ENCODE peak calls at places on chromosome 13, in four cellular contexts. P is SJSA1, L is GM23338, R is left ventricle myocardium inferior. O is an unnamed sample.

GRCh38 chr13:95388420-95389079 is 87.3 kb upstream of the ABCC4 start:
- DNase-seq in R (no peak), P (no peak), L (no peak), O (peak; percentile 7)

GRCh38 chr13:91659583-91660415 is 261.4 kb downstream of the GPC5 start:
- DNase-seq in R (no peak), P (no peak), L (no peak), O (no peak)

GRCh38 chr13:30340367-30341184 is 33.2 kb upstream of the KATNAL1 start:
- DNase-seq in P (peak; percentile 15), L (no peak), R (peak; percentile 67), O (no peak)

GRCh38 chr13:83702021-83702420 is 180.3 kb downstream of the SLITRK1 start:
- DNase-seq in L (no peak), R (no peak), P (no peak), O (no peak)

GRCh38 chr13:29543230-29544215 is 52.0 kb downstream of the SLC7A1 start:
- DNase-seq in R (no peak), L (peak; percentile 31), P (peak; percentile 59), O (no peak)

GRCh38 chr13:23159205-23159586 is 21.6 kb upstream of the SGCG start:
- DNase-seq in L (peak; percentile 90), P (no peak), R (peak; percentile 33), O (no peak)

GRCh38 chr13:40639226-40639681 is 27.2 kb downstream of the FOXO1 start:
- DNase-seq in P (peak; percentile 29), L (no peak), R (no peak), O (no peak)

GRCh38 chr13:41004875-41005693 is 14.0 kb downstream of the ELF1 start:
- DNase-seq in P (no peak), R (no peak), L (no peak), O (peak; percentile 89)

GRCh38 chr13:40878321-40878720 is 88.9 kb downstream of the SLC25A15 start:
- DNase-seq in R (no peak), L (no peak), P (no peak), O (no peak)

GRCh38 chr13:36069881-36070366 is 61.3 kb downstream of the DCLK1 start:
- DNase-seq in P (no peak), L (no peak), R (no peak), O (no peak)

GRCh38 chr13:101289764-101290163 is 126.5 kb downstream of the NALCN start:
- DNase-seq in L (peak; percentile 89), R (no peak), P (no peak), O (peak; percentile 0)

GRCh38 chr13:30142502-30143211 is 164.7 kb downstream of the KATNAL1 start:
- DNase-seq in L (peak; percentile 28), R (no peak), P (peak; percentile 89), O (no peak)

GRCh38 chr13:26785845-26786630 is 25.5 kb upstream of the GPR12 start:
- DNase-seq in P (no peak), R (no peak), L (peak; percentile 79), O (peak; percentile 90)

DNA sequence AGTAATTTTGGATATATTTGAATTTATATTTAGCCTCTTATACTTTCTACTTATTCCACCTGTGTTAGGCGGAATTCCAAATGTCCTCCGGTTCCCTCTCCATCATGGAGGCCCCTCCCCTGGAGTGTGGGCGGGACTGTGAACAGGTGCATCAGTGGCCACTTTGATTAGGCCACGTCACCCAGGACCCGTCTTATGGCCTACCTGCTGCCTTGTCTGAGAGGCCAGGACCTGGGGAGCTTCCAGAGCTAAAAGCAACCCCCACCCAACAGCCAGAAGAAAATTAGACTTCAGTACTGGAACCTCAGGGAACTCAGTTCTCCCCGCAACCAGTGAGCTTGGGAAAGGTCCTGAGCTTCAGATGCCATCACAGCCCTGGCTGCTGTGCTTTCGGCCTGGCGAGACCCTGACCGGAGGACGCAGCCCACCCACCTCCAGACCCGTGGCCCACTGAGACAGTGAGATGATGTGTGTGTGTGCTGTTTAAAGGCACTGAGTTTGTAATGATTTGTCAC is 200.2 kb upstream of the SOX1 start:
- DNase-seq in L (no peak), P (no peak), R (no peak), O (no peak)
- H3K27ac ChIP-seq in L (no peak overlapping the region), P (no peak overlapping the region), R (no peak overlapping the region), O (no peak overlapping the region)

GRCh38 chr13:39035799-39036198 is 2.1 kb downstream of the PROSER1 start:
- DNase-seq in R (no peak), L (no peak), P (no peak), O (no peak)
- H3K4me1 ChIP-seq in R (peaks cover 75% of the 10 kb centered on the region), L (peaks cover 19% of the 10 kb centered on the region), P (peaks cover 7% of the 10 kb centered on the region), O (peaks cover 32% of the 10 kb centered on the region)

GRCh38 chr13:113022391-113023216 is 53.6 kb downstream of the MCF2L start:
- DNase-seq in L (peak; percentile 65), R (no peak), P (no peak), O (no peak)
- H3K27ac ChIP-seq in L (peak overlapping the region; percentile 55), R (peak overlapping the region; percentile 76), P (no peak overlapping the region), O (no peak overlapping the region)

DNA sequence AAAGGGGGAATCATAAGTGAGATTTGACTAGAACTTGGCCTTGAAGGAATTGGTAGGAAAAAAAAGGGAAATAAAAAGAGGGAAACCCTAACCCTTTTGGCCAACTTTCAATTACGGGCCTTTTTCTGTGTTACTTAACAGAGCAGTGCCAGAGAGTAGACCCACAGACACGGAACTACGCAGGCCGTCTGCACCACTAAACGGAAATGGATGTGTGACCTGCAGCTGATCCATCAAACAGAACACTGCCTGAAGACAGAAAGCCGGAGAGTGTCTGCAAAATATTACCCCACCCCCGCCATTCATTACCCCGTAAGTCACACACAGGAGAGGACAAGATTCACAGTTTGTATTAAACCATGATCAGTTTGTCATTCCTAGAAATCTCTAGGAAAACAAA is 424.8 kb downstream of the IRS2 start:
- DNase-seq in P (no peak), R (no peak), L (no peak), O (no peak)
- H3K4me1 ChIP-seq in P (peaks cover 20% of the 10 kb centered on the region), R (no peaks in the 10 kb centered on the region), L (no peaks in the 10 kb centered on the region), O (no peaks in the 10 kb centered on the region)

GRCh38 chr13:33651766-33652165 is 166.2 kb upstream of the RFC3 start:
- DNase-seq in P (no peak), L (no peak), R (no peak), O (no peak)
- H3K27ac ChIP-seq in P (no peak overlapping the region), L (no peak overlapping the region), R (no peak overlapping the region), O (no peak overlapping the region)

GRCh38 chr13:85076343-85076742 is 722.9 kb downstream of the SLITRK6 start:
- DNase-seq in P (no peak), R (no peak), L (no peak), O (no peak)
- H3K4me1 ChIP-seq in P (no peaks in the 10 kb centered on the region), R (no peaks in the 10 kb centered on the region), L (no peaks in the 10 kb centered on the region), O (no peaks in the 10 kb centered on the region)

DNA sequence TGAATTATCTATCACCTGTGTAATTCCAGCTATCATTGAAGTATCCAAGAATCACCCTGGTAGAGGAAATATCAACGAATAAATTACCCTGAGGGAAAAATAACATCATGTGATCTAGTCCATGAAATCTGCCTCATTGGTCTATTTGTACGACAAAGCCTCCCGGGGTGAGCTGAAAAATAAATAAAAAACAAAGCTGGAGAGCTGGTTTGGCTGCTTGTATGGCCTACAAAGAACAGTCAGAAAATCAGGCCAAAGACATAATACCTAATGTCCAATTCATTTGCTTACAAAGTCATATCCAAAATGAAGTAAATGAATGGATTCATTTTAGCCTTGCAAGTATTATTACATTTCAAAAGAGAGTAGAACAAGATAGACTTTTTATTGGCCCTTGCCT is 449.9 kb downstream of the KLF12 start:
- DNase-seq in R (no peak), L (no peak), P (no peak), O (no peak)
- H3K27ac ChIP-seq in R (no peak overlapping the region), L (no peak overlapping the region), P (no peak overlapping the region), O (no peak overlapping the region)

DNA sequence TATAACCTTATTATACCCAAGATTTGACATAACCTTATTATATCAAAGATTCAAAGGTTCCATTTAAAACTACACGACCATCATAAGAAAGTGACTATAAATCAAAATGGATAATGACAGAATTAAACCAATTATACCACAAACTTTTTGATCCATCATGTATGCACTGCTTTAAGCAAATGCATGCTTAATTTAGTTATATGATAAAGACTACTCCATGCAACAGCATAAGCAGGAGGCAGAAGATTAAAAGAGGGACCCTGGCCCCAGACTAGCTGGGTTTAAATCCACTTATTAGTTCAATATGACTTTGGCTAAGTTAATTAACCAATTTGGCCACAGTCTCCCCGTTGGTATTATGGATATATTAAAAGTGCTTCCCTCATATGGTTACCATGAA is 11.4 kb downstream of the EFNB2 start:
- DNase-seq in P (no peak), R (no peak), L (no peak), O (no peak)
- H3K4me1 ChIP-seq in P (no peaks in the 10 kb centered on the region), R (peaks cover 47% of the 10 kb centered on the region), L (peaks cover 81% of the 10 kb centered on the region), O (no peaks in the 10 kb centered on the region)

GRCh38 chr13:52036037-52036436 is 11.5 kb downstream of the UTP14C start:
- DNase-seq in R (no peak), L (no peak), P (no peak), O (no peak)

GRCh38 chr13:52034616-52035226 is 10.2 kb downstream of the UTP14C start:
- DNase-seq in P (peak; percentile 4), L (no peak), R (no peak), O (no peak)

GRCh38 chr13:52029569-52029968 is 5.1 kb downstream of the UTP14C start:
- DNase-seq in P (no peak), R (no peak), L (no peak), O (no peak)

GRCh38 chr13:52027832-52028231 is 3.3 kb downstream of the UTP14C start:
- DNase-seq in R (no peak), L (no peak), P (no peak), O (no peak)

GRCh38 chr13:52033039-52033438 is 8.5 kb downstream of the UTP14C start:
- DNase-seq in R (no peak), P (no peak), L (no peak), O (no peak)
- H3K27ac ChIP-seq in R (no peak overlapping the region), P (no peak overlapping the region), L (no peak overlapping the region), O (no peak overlapping the region)